ENCODE peak calls at places on chromosomes 11 and 22, in seven cellular contexts. One of them, this sample, is unnamed.
A peak's percentile ranks its signal among the peaks of the same experiment; 100 is the strongest.

GRCh38 chr11:72724851-72725730 is 27.1 kb downstream of the ARAP1 start:
- DNase-seq in skeletal muscle cell: peak; percentile 46
- DNase-seq in anterior cingulate cortex: peak; percentile 43
- DNase-seq in breast epithelium: no peak
- DNase-seq in NCI-H1105 treated with DMSO at 0.1 percent for 48 hours: peak; percentile 78
- DNase-seq in lower leg skin: peak; percentile 65
- DNase-seq in LoVo: peak; percentile 65
- DNase-seq in this sample: peak; percentile 68

GRCh38 chr11:121213568-121213893 is 79.0 kb upstream of the SC5D start:
- DNase-seq in LoVo: no peak
- DNase-seq in lower leg skin: no peak
- DNase-seq in NCI-H1105 treated with DMSO at 0.1 percent for 48 hours: no peak
- DNase-seq in breast epithelium: no peak
- DNase-seq in skeletal muscle cell: no peak
- DNase-seq in anterior cingulate cortex: no peak
- DNase-seq in this sample: no peak

GRCh38 chr11:1219836-1220810 is 2.7 kb upstream of the MUC5B start:
- DNase-seq in NCI-H1105 treated with DMSO at 0.1 percent for 48 hours: no peak
- DNase-seq in lower leg skin: no peak
- DNase-seq in breast epithelium: no peak
- DNase-seq in LoVo: no peak
- DNase-seq in anterior cingulate cortex: no peak
- DNase-seq in skeletal muscle cell: no peak
- DNase-seq in this sample: no peak

GRCh38 chr11:80816966-80817365 is 1376.1 kb upstream of the TENM4 start:
- DNase-seq in NCI-H1105 treated with DMSO at 0.1 percent for 48 hours: no peak
- DNase-seq in anterior cingulate cortex: no peak
- DNase-seq in breast epithelium: no peak
- DNase-seq in lower leg skin: no peak
- DNase-seq in skeletal muscle cell: no peak
- DNase-seq in LoVo: no peak
- DNase-seq in this sample: no peak

GRCh38 chr22:21753374-21754111 is 17.9 kb upstream of the YPEL1 start:
- DNase-seq in lower leg skin: no peak
- DNase-seq in anterior cingulate cortex: no peak
- DNase-seq in breast epithelium: no peak
- DNase-seq in LoVo: no peak
- DNase-seq in skeletal muscle cell: no peak
- DNase-seq in NCI-H1105 treated with DMSO at 0.1 percent for 48 hours: no peak
- DNase-seq in this sample: no peak

GRCh38 chr11:2562181-2562581 is 117.4 kb downstream of the KCNQ1 start:
- DNase-seq in NCI-H1105 treated with DMSO at 0.1 percent for 48 hours: no peak
- DNase-seq in skeletal muscle cell: peak; percentile 20
- DNase-seq in lower leg skin: no peak
- DNase-seq in anterior cingulate cortex: peak; percentile 78
- DNase-seq in LoVo: no peak
- DNase-seq in breast epithelium: no peak
- DNase-seq in this sample: no peak

GRCh38 chr22:37189011-37189466 is 992 bp upstream of the C1QTNF6 start:
- DNase-seq in breast epithelium: no peak
- DNase-seq in anterior cingulate cortex: no peak
- DNase-seq in NCI-H1105 treated with DMSO at 0.1 percent for 48 hours: no peak
- DNase-seq in skeletal muscle cell: no peak
- DNase-seq in LoVo: no peak
- DNase-seq in lower leg skin: no peak
- DNase-seq in this sample: peak; percentile 73

GRCh38 chr11:117837791-117838190 is 13.2 kb upstream of the FXYD2 start:
- DNase-seq in skeletal muscle cell: no peak
- DNase-seq in breast epithelium: no peak
- DNase-seq in lower leg skin: no peak
- DNase-seq in NCI-H1105 treated with DMSO at 0.1 percent for 48 hours: no peak
- DNase-seq in anterior cingulate cortex: no peak
- DNase-seq in LoVo: no peak
- DNase-seq in this sample: no peak

GRCh38 chr22:32073823-32074380 is 30.8 kb downstream of the SLC5A1 start:
- DNase-seq in LoVo: no peak
- DNase-seq in NCI-H1105 treated with DMSO at 0.1 percent for 48 hours: no peak
- DNase-seq in lower leg skin: no peak
- DNase-seq in anterior cingulate cortex: no peak
- DNase-seq in breast epithelium: no peak
- DNase-seq in skeletal muscle cell: no peak
- DNase-seq in this sample: no peak

GRCh38 chr11:95392644-95393043 is 161.6 kb upstream of the SESN3 start:
- DNase-seq in anterior cingulate cortex: no peak
- DNase-seq in skeletal muscle cell: no peak
- DNase-seq in lower leg skin: no peak
- DNase-seq in LoVo: no peak
- DNase-seq in NCI-H1105 treated with DMSO at 0.1 percent for 48 hours: no peak
- DNase-seq in breast epithelium: no peak
- DNase-seq in this sample: no peak

GRCh38 chr22:47158457-47158856 is 396.0 kb downstream of the TBC1D22A start:
- DNase-seq in LoVo: no peak
- DNase-seq in anterior cingulate cortex: no peak
- DNase-seq in NCI-H1105 treated with DMSO at 0.1 percent for 48 hours: no peak
- DNase-seq in lower leg skin: no peak
- DNase-seq in skeletal muscle cell: no peak
- DNase-seq in breast epithelium: no peak
- DNase-seq in this sample: no peak

GRCh38 chr11:75924966-75925784 is 110.2 kb downstream of the UVRAG start:
- DNase-seq in skeletal muscle cell: no peak
- DNase-seq in LoVo: peak; percentile 44
- DNase-seq in NCI-H1105 treated with DMSO at 0.1 percent for 48 hours: no peak
- DNase-seq in anterior cingulate cortex: no peak
- DNase-seq in lower leg skin: no peak
- DNase-seq in breast epithelium: no peak
- DNase-seq in this sample: peak; percentile 79

GRCh38 chr11:122897606-122898210 is 15.1 kb downstream of the JHY start:
- DNase-seq in skeletal muscle cell: no peak
- DNase-seq in NCI-H1105 treated with DMSO at 0.1 percent for 48 hours: no peak
- DNase-seq in anterior cingulate cortex: no peak
- DNase-seq in lower leg skin: no peak
- DNase-seq in LoVo: no peak
- DNase-seq in breast epithelium: no peak
- DNase-seq in this sample: no peak

GRCh38 chr22:37462426-37462825 is 23.8 kb downstream of the MFNG start:
- DNase-seq in lower leg skin: no peak
- DNase-seq in LoVo: no peak
- DNase-seq in breast epithelium: no peak
- DNase-seq in skeletal muscle cell: no peak
- DNase-seq in NCI-H1105 treated with DMSO at 0.1 percent for 48 hours: no peak
- DNase-seq in anterior cingulate cortex: no peak
- DNase-seq in this sample: no peak

GRCh38 chr22:36850682-36851081 is 10.1 kb upstream of the NCF4 start:
- DNase-seq in lower leg skin: no peak
- DNase-seq in NCI-H1105 treated with DMSO at 0.1 percent for 48 hours: no peak
- DNase-seq in breast epithelium: no peak
- DNase-seq in anterior cingulate cortex: no peak
- DNase-seq in LoVo: no peak
- DNase-seq in skeletal muscle cell: no peak
- DNase-seq in this sample: no peak

GRCh38 chr11:123822022-123822421 is 15.9 kb upstream of the OR6M1 start:
- DNase-seq in breast epithelium: no peak
- DNase-seq in anterior cingulate cortex: no peak
- DNase-seq in NCI-H1105 treated with DMSO at 0.1 percent for 48 hours: no peak
- DNase-seq in skeletal muscle cell: no peak
- DNase-seq in LoVo: no peak
- DNase-seq in lower leg skin: no peak
- DNase-seq in this sample: no peak

GRCh38 chr22:42883121-42883520 is 26.0 kb upstream of the ARFGAP3 start:
- DNase-seq in skeletal muscle cell: no peak
- DNase-seq in LoVo: no peak
- DNase-seq in anterior cingulate cortex: no peak
- DNase-seq in lower leg skin: no peak
- DNase-seq in NCI-H1105 treated with DMSO at 0.1 percent for 48 hours: no peak
- DNase-seq in breast epithelium: no peak
- DNase-seq in this sample: no peak

GRCh38 chr11:108589136-108589535 is 4.4 kb downstream of the EXPH5 start:
- DNase-seq in NCI-H1105 treated with DMSO at 0.1 percent for 48 hours: no peak
- DNase-seq in lower leg skin: no peak
- DNase-seq in LoVo: no peak
- DNase-seq in anterior cingulate cortex: no peak
- DNase-seq in breast epithelium: no peak
- DNase-seq in skeletal muscle cell: no peak
- DNase-seq in this sample: no peak

GRCh38 chr11:23263466-23263865 is 403.2 kb upstream of the CCDC179 start:
- DNase-seq in breast epithelium: no peak
- DNase-seq in LoVo: no peak
- DNase-seq in NCI-H1105 treated with DMSO at 0.1 percent for 48 hours: no peak
- DNase-seq in skeletal muscle cell: no peak
- DNase-seq in anterior cingulate cortex: no peak
- DNase-seq in lower leg skin: no peak
- DNase-seq in this sample: no peak